ENCODE peak calls at places on chromosomes 11 and 22, in five cellular contexts. One of them, this sample, is unnamed.

GRCh38 chr11:76244311-76245061 is 38.2 kb upstream of the WNT11 start:
- DNase-seq in right lobe of liver: no peak
- DNase-seq in heart left ventricle: no peak
- DNase-seq in tibial nerve: no peak
- DNase-seq in astrocyte of the spinal cord: no peak
- DNase-seq in this sample: no peak

GRCh38 chr11:121466063-121466794 is 13.5 kb upstream of the SORL1-AS1 start:
- DNase-seq in astrocyte of the spinal cord: peak
- DNase-seq in tibial nerve: peak
- DNase-seq in right lobe of liver: peak
- DNase-seq in heart left ventricle: peak
- DNase-seq in this sample: peak

GRCh38 chr11:35274909-35275807 is 136.2 kb downstream of the CD44 start:
- DNase-seq in astrocyte of the spinal cord: peak
- DNase-seq in heart left ventricle: no peak
- DNase-seq in tibial nerve: no peak
- DNase-seq in right lobe of liver: peak
- DNase-seq in this sample: peak

GRCh38 chr11:70696564-70696963 is 298.2 kb downstream of the CTTN start:
- DNase-seq in astrocyte of the spinal cord: no peak
- DNase-seq in tibial nerve: no peak
- DNase-seq in right lobe of liver: no peak
- DNase-seq in heart left ventricle: no peak
- DNase-seq in this sample: no peak

GRCh38 chr11:125049393-125049792 is 13.7 kb upstream of the SLC37A2 start:
- DNase-seq in astrocyte of the spinal cord: no peak
- DNase-seq in heart left ventricle: no peak
- DNase-seq in tibial nerve: no peak
- DNase-seq in right lobe of liver: no peak
- DNase-seq in this sample: no peak

GRCh38 chr11:67368621-67369020 is 4.8 kb downstream of the CLCF1 start:
- DNase-seq in heart left ventricle: no peak
- DNase-seq in astrocyte of the spinal cord: no peak
- DNase-seq in tibial nerve: no peak
- DNase-seq in right lobe of liver: no peak
- DNase-seq in this sample: no peak

GRCh38 chr11:134668076-134668475 is 256.0 kb upstream of the B3GAT1 start:
- DNase-seq in right lobe of liver: no peak
- DNase-seq in heart left ventricle: no peak
- DNase-seq in astrocyte of the spinal cord: no peak
- DNase-seq in tibial nerve: no peak
- DNase-seq in this sample: no peak

GRCh38 chr11:69819541-69820070 is 390 bp upstream of the FGF3 start:
- DNase-seq in heart left ventricle: no peak
- DNase-seq in right lobe of liver: no peak
- DNase-seq in astrocyte of the spinal cord: no peak
- DNase-seq in tibial nerve: no peak
- DNase-seq in this sample: no peak

GRCh38 chr11:54558919-54559318 is 44.9 kb downstream of the OR4C46 start:
- DNase-seq in tibial nerve: no peak
- DNase-seq in heart left ventricle: no peak
- DNase-seq in astrocyte of the spinal cord: no peak
- DNase-seq in right lobe of liver: no peak
- DNase-seq in this sample: no peak
- TF ChIP-seq CTCF in tibial nerve: no peak
- TF ChIP-seq CTCF in heart left ventricle: no peak
- TF ChIP-seq CTCF in astrocyte of the spinal cord: no peak
- TF ChIP-seq CTCF in right lobe of liver: no peak
- TF ChIP-seq CTCF in this sample: no peak

GRCh38 chr11:12199231-12199948 is 89.0 kb downstream of the MICAL2 start:
- DNase-seq in heart left ventricle: no peak
- DNase-seq in tibial nerve: no peak
- DNase-seq in astrocyte of the spinal cord: no peak
- DNase-seq in right lobe of liver: no peak
- DNase-seq in this sample: no peak
- H3K4me3 ChIP-seq in heart left ventricle: no peak
- H3K4me3 ChIP-seq in tibial nerve: no peak
- H3K4me3 ChIP-seq in astrocyte of the spinal cord: no peak
- H3K4me3 ChIP-seq in right lobe of liver: no peak
- H3K4me3 ChIP-seq in this sample: no peak

DNA sequence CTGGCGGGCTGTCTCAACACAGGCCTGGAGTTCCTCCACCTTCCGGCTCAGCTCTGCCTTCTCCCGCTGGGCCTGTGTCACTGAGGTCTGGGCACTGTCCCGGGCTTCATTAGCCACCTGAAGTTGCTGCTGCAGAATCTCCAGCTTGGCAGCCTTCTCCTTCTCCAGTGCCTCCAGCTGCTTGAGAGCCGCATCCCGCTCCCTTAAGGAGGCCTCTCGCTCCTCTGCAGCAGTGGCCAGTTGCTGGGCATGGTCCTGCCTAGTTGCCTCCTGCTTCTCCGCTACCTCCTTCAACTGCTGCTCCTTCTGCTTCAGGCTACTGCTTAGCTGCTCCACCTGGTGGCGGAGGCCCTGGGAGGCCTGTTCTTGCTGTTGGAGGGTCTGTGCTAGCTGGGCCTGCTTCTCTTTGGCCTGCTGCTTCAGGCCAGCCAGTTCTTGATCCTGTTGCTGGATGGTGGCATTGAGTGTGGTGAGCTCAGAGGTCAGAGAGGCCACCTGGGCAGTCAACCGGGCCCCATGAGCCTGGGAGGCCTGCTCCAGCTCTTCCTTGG is 16.9 kb downstream of the IL18BP start:
- DNase-seq in tibial nerve: no peak
- DNase-seq in right lobe of liver: no peak
- DNase-seq in astrocyte of the spinal cord: peak
- DNase-seq in heart left ventricle: no peak
- DNase-seq in this sample: no peak
- TF ChIP-seq CTCF in tibial nerve: no peak
- TF ChIP-seq CTCF in right lobe of liver: peak
- TF ChIP-seq CTCF in astrocyte of the spinal cord: peak
- TF ChIP-seq CTCF in heart left ventricle: no peak
- TF ChIP-seq CTCF in this sample: peak

GRCh38 chr22:37563153-37564081 is 3.1 kb downstream of the CDC42EP1 start:
- DNase-seq in tibial nerve: peak
- DNase-seq in heart left ventricle: no peak
- DNase-seq in right lobe of liver: peak
- DNase-seq in astrocyte of the spinal cord: peak
- DNase-seq in this sample: peak
- H3K4me3 ChIP-seq in tibial nerve: peak
- H3K4me3 ChIP-seq in heart left ventricle: no peak
- H3K4me3 ChIP-seq in right lobe of liver: peak
- H3K4me3 ChIP-seq in astrocyte of the spinal cord: peak
- H3K4me3 ChIP-seq in this sample: peak

GRCh38 chr11:571802-572185 is 4.5 kb upstream of the PHRF1 start:
- DNase-seq in heart left ventricle: no peak
- DNase-seq in astrocyte of the spinal cord: no peak
- DNase-seq in right lobe of liver: no peak
- DNase-seq in tibial nerve: no peak
- DNase-seq in this sample: no peak
- TF ChIP-seq CTCF in heart left ventricle: no peak
- TF ChIP-seq CTCF in astrocyte of the spinal cord: no peak
- TF ChIP-seq CTCF in right lobe of liver: no peak
- TF ChIP-seq CTCF in tibial nerve: no peak
- TF ChIP-seq CTCF in this sample: no peak